ENCODE peak calls at places on chromosomes 12 and 14, in eight cellular contexts. One of them, this sample, is unnamed.

GRCh38 chr12:130514149-130514551 is 176.5 kb downstream of the PIWIL1 start:
- DNase-seq in GM23248: no peak
- DNase-seq in effector memory CD4-positive, alpha-beta T cell: no peak
- DNase-seq in transverse colon: no peak
- DNase-seq in suprapubic skin: no peak
- DNase-seq in adipocyte: no peak
- DNase-seq in kidney epithelial cell: no peak
- DNase-seq in CD8-positive, alpha-beta T cell: no peak
- DNase-seq in this sample: no peak

GRCh38 chr14:53093206-53093605 is 59.9 kb downstream of the DDHD1 start:
- DNase-seq in GM23248: peak; percentile 80
- DNase-seq in effector memory CD4-positive, alpha-beta T cell: no peak
- DNase-seq in transverse colon: no peak
- DNase-seq in suprapubic skin: no peak
- DNase-seq in adipocyte: peak; percentile 83
- DNase-seq in kidney epithelial cell: no peak
- DNase-seq in CD8-positive, alpha-beta T cell: no peak
- DNase-seq in this sample: no peak

GRCh38 chr12:119835068-119835467 is 42.1 kb downstream of the CIT start:
- DNase-seq in GM23248: peak; percentile 10
- DNase-seq in effector memory CD4-positive, alpha-beta T cell: no peak
- DNase-seq in transverse colon: no peak
- DNase-seq in suprapubic skin: no peak
- DNase-seq in adipocyte: no peak
- DNase-seq in kidney epithelial cell: no peak
- DNase-seq in CD8-positive, alpha-beta T cell: no peak
- DNase-seq in this sample: no peak

GRCh38 chr12:8644345-8645248 is 18.0 kb downstream of the MFAP5 start:
- DNase-seq in GM23248: peak; percentile 16
- DNase-seq in effector memory CD4-positive, alpha-beta T cell: peak; percentile 15
- DNase-seq in transverse colon: no peak
- DNase-seq in suprapubic skin: no peak
- DNase-seq in adipocyte: no peak
- DNase-seq in kidney epithelial cell: no peak
- DNase-seq in CD8-positive, alpha-beta T cell: peak; percentile 51
- DNase-seq in this sample: no peak

GRCh38 chr12:113582521-113583218 is 111.0 kb upstream of the LHX5 start:
- DNase-seq in GM23248: no peak
- DNase-seq in effector memory CD4-positive, alpha-beta T cell: no peak
- DNase-seq in transverse colon: no peak
- DNase-seq in suprapubic skin: no peak
- DNase-seq in adipocyte: no peak
- DNase-seq in kidney epithelial cell: no peak
- DNase-seq in CD8-positive, alpha-beta T cell: no peak
- DNase-seq in this sample: peak; percentile 13

GRCh38 chr14:89182326-89182725 is 234.7 kb downstream of the FOXN3 start:
- DNase-seq in GM23248: no peak
- DNase-seq in effector memory CD4-positive, alpha-beta T cell: no peak
- DNase-seq in transverse colon: no peak
- DNase-seq in suprapubic skin: no peak
- DNase-seq in adipocyte: no peak
- DNase-seq in kidney epithelial cell: no peak
- DNase-seq in CD8-positive, alpha-beta T cell: no peak
- DNase-seq in this sample: no peak

GRCh38 chr12:4044736-4045432 is 171.7 kb upstream of the PARP11 start:
- DNase-seq in GM23248: no peak
- DNase-seq in effector memory CD4-positive, alpha-beta T cell: no peak
- DNase-seq in transverse colon: no peak
- DNase-seq in suprapubic skin: no peak
- DNase-seq in adipocyte: no peak
- DNase-seq in kidney epithelial cell: no peak
- DNase-seq in CD8-positive, alpha-beta T cell: no peak
- DNase-seq in this sample: no peak

GRCh38 chr14:22978873-22979671 is 3.3 kb downstream of the AJUBA start:
- DNase-seq in GM23248: no peak
- DNase-seq in effector memory CD4-positive, alpha-beta T cell: no peak
- DNase-seq in transverse colon: no peak
- DNase-seq in suprapubic skin: peak; percentile 81
- DNase-seq in adipocyte: no peak
- DNase-seq in kidney epithelial cell: no peak
- DNase-seq in CD8-positive, alpha-beta T cell: no peak
- DNase-seq in this sample: no peak

GRCh38 chr14:51834218-51834617 is 26.2 kb upstream of the GNG2 start:
- DNase-seq in GM23248: no peak
- DNase-seq in effector memory CD4-positive, alpha-beta T cell: no peak
- DNase-seq in transverse colon: no peak
- DNase-seq in suprapubic skin: no peak
- DNase-seq in adipocyte: no peak
- DNase-seq in kidney epithelial cell: no peak
- DNase-seq in CD8-positive, alpha-beta T cell: no peak
- DNase-seq in this sample: no peak

GRCh38 chr14:22314183-22314820 is 274.7 kb downstream of the DAD1 start:
- DNase-seq in GM23248: peak; percentile 71
- DNase-seq in effector memory CD4-positive, alpha-beta T cell: no peak
- DNase-seq in transverse colon: no peak
- DNase-seq in suprapubic skin: no peak
- DNase-seq in adipocyte: peak; percentile 76
- DNase-seq in kidney epithelial cell: no peak
- DNase-seq in CD8-positive, alpha-beta T cell: no peak
- DNase-seq in this sample: no peak

GRCh38 chr14:99772371-99773283 is 20.6 kb upstream of the EML1 start:
- DNase-seq in GM23248: peak; percentile 76
- DNase-seq in effector memory CD4-positive, alpha-beta T cell: no peak
- DNase-seq in transverse colon: no peak
- DNase-seq in suprapubic skin: no peak
- DNase-seq in adipocyte: no peak
- DNase-seq in kidney epithelial cell: no peak
- DNase-seq in CD8-positive, alpha-beta T cell: no peak
- DNase-seq in this sample: peak; percentile 46

GRCh38 chr14:72715910-72716268 is 178.0 kb downstream of the DPF3 start:
- DNase-seq in GM23248: no peak
- DNase-seq in effector memory CD4-positive, alpha-beta T cell: no peak
- DNase-seq in transverse colon: no peak
- DNase-seq in suprapubic skin: no peak
- DNase-seq in adipocyte: no peak
- DNase-seq in kidney epithelial cell: no peak
- DNase-seq in CD8-positive, alpha-beta T cell: no peak
- DNase-seq in this sample: peak; percentile 44

GRCh38 chr14:53047302-53047701 is 96.5 kb upstream of the FERMT2 start:
- DNase-seq in GM23248: peak; percentile 8
- DNase-seq in effector memory CD4-positive, alpha-beta T cell: no peak
- DNase-seq in transverse colon: no peak
- DNase-seq in suprapubic skin: no peak
- DNase-seq in adipocyte: peak; percentile 64
- DNase-seq in kidney epithelial cell: no peak
- DNase-seq in CD8-positive, alpha-beta T cell: no peak
- DNase-seq in this sample: no peak

GRCh38 chr12:117853600-117853999 is 115.2 kb downstream of the KSR2 start:
- DNase-seq in GM23248: peak; percentile 15
- DNase-seq in effector memory CD4-positive, alpha-beta T cell: no peak
- DNase-seq in transverse colon: peak; percentile 44
- DNase-seq in suprapubic skin: no peak
- DNase-seq in adipocyte: no peak
- DNase-seq in kidney epithelial cell: peak; percentile 74
- DNase-seq in CD8-positive, alpha-beta T cell: no peak
- DNase-seq in this sample: no peak

GRCh38 chr12:2551514-2551913 is 243.3 kb upstream of the FKBP4 start:
- DNase-seq in GM23248: no peak
- DNase-seq in effector memory CD4-positive, alpha-beta T cell: no peak
- DNase-seq in transverse colon: no peak
- DNase-seq in suprapubic skin: no peak
- DNase-seq in adipocyte: no peak
- DNase-seq in kidney epithelial cell: no peak
- DNase-seq in CD8-positive, alpha-beta T cell: no peak
- DNase-seq in this sample: no peak

GRCh38 chr14:103404032-103404918 is 19.1 kb downstream of the MARK3 start:
- DNase-seq in GM23248: peak; percentile 65
- DNase-seq in effector memory CD4-positive, alpha-beta T cell: no peak
- DNase-seq in transverse colon: no peak
- DNase-seq in suprapubic skin: no peak
- DNase-seq in adipocyte: peak; percentile 68
- DNase-seq in kidney epithelial cell: no peak
- DNase-seq in CD8-positive, alpha-beta T cell: no peak
- DNase-seq in this sample: no peak

GRCh38 chr14:23068792-23069412 is 11.6 kb upstream of the CDH24 start:
- DNase-seq in GM23248: peak; percentile 92
- DNase-seq in effector memory CD4-positive, alpha-beta T cell: peak; percentile 57
- DNase-seq in transverse colon: peak; percentile 86
- DNase-seq in suprapubic skin: no peak
- DNase-seq in adipocyte: peak; percentile 96
- DNase-seq in kidney epithelial cell: peak; percentile 70
- DNase-seq in CD8-positive, alpha-beta T cell: peak; percentile 71
- DNase-seq in this sample: peak; percentile 60

GRCh38 chr12:98401427-98401826 is 114.0 kb upstream of the TMPO start:
- DNase-seq in GM23248: no peak
- DNase-seq in effector memory CD4-positive, alpha-beta T cell: no peak
- DNase-seq in transverse colon: no peak
- DNase-seq in suprapubic skin: no peak
- DNase-seq in adipocyte: no peak
- DNase-seq in kidney epithelial cell: peak; percentile 41
- DNase-seq in CD8-positive, alpha-beta T cell: no peak
- DNase-seq in this sample: no peak

GRCh38 chr12:106248849-106249371 is 1.1 kb upstream of the CKAP4 start:
- DNase-seq in GM23248: peak; percentile 90
- DNase-seq in effector memory CD4-positive, alpha-beta T cell: peak; percentile 21
- DNase-seq in transverse colon: peak; percentile 19
- DNase-seq in suprapubic skin: no peak
- DNase-seq in adipocyte: peak; percentile 77
- DNase-seq in kidney epithelial cell: no peak
- DNase-seq in CD8-positive, alpha-beta T cell: peak; percentile 29
- DNase-seq in this sample: no peak

DNA sequence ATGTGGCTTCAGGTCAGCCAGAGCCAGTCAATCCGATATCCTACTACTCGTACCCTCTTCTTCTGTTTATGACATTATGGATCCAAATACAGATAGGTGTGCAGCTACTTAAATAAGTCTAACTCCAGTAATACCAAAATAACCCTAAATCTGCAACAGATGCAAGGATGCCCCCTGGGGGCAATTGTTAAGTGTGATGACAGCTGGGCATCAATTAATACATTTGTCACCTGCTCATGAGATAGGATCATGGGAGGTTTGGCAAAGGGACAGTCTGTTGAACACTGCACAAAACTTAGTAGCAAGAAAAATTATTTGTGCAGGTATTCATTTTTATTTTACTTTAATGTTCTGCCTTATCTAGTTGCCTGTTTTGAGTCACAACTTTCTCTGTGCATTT is 83.2 kb downstream of the SLC38A6 start:
- DNase-seq in GM23248: no peak
- DNase-seq in effector memory CD4-positive, alpha-beta T cell: no peak
- DNase-seq in transverse colon: no peak
- DNase-seq in suprapubic skin: no peak
- DNase-seq in adipocyte: no peak
- DNase-seq in kidney epithelial cell: no peak
- DNase-seq in CD8-positive, alpha-beta T cell: no peak
- DNase-seq in this sample: no peak
- H3K4me3 ChIP-seq in GM23248: no peak overlapping the region
- H3K4me3 ChIP-seq in effector memory CD4-positive, alpha-beta T cell: no peak overlapping the region
- H3K4me3 ChIP-seq in transverse colon: no peak overlapping the region
- H3K4me3 ChIP-seq in suprapubic skin: no peak overlapping the region
- H3K4me3 ChIP-seq in adipocyte: no peak overlapping the region
- H3K4me3 ChIP-seq in kidney epithelial cell: no peak overlapping the region
- H3K4me3 ChIP-seq in CD8-positive, alpha-beta T cell: no peak overlapping the region
- H3K4me3 ChIP-seq in this sample: no peak overlapping the region

GRCh38 chr14:66140963-66141362 is 345.2 kb upstream of the CCDC196 start:
- DNase-seq in GM23248: no peak
- DNase-seq in effector memory CD4-positive, alpha-beta T cell: no peak
- DNase-seq in transverse colon: no peak
- DNase-seq in suprapubic skin: no peak
- DNase-seq in adipocyte: no peak
- DNase-seq in kidney epithelial cell: no peak
- DNase-seq in CD8-positive, alpha-beta T cell: no peak
- DNase-seq in this sample: no peak

GRCh38 chr14:66140213-66140918 is 345.8 kb upstream of the CCDC196 start:
- DNase-seq in GM23248: no peak
- DNase-seq in effector memory CD4-positive, alpha-beta T cell: no peak
- DNase-seq in transverse colon: no peak
- DNase-seq in suprapubic skin: no peak
- DNase-seq in adipocyte: no peak
- DNase-seq in kidney epithelial cell: no peak
- DNase-seq in CD8-positive, alpha-beta T cell: no peak
- DNase-seq in this sample: no peak

GRCh38 chr14:66141733-66142132 is 344.4 kb upstream of the CCDC196 start:
- DNase-seq in GM23248: no peak
- DNase-seq in effector memory CD4-positive, alpha-beta T cell: no peak
- DNase-seq in transverse colon: no peak
- DNase-seq in suprapubic skin: no peak
- DNase-seq in adipocyte: no peak
- DNase-seq in kidney epithelial cell: no peak
- DNase-seq in CD8-positive, alpha-beta T cell: no peak
- DNase-seq in this sample: no peak

GRCh38 chr14:66139432-66139831 is 346.7 kb upstream of the CCDC196 start:
- DNase-seq in GM23248: no peak
- DNase-seq in effector memory CD4-positive, alpha-beta T cell: no peak
- DNase-seq in transverse colon: no peak
- DNase-seq in suprapubic skin: no peak
- DNase-seq in adipocyte: no peak
- DNase-seq in kidney epithelial cell: no peak
- DNase-seq in CD8-positive, alpha-beta T cell: no peak
- DNase-seq in this sample: no peak

DNA sequence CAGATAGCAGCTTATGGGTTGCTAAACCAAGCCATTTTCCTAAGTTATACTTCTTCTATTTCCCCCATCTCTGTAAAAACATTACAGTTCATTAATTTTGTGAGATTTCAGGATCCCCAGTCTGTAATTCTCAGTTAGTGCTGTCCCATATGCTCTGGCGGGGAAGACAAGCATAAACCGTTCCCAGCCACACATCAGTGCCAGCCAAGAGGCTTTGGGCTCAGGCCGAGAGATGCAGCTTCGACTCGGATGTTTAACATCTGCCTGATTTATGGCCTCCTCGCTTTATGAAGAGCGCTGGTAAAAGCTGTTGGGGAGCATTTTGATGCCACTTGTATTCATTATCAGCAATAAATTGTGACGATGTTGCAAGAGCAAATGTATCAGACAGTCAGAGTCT is 349.1 kb upstream of the CCDC196 start:
- DNase-seq in GM23248: no peak
- DNase-seq in effector memory CD4-positive, alpha-beta T cell: no peak
- DNase-seq in transverse colon: no peak
- DNase-seq in suprapubic skin: no peak
- DNase-seq in adipocyte: no peak
- DNase-seq in kidney epithelial cell: no peak
- DNase-seq in CD8-positive, alpha-beta T cell: no peak
- DNase-seq in this sample: no peak
- H3K27me3 ChIP-seq in GM23248: peaks cover 7% of the 10 kb centered on the region
- H3K27me3 ChIP-seq in effector memory CD4-positive, alpha-beta T cell: no peaks in the 10 kb centered on the region
- H3K27me3 ChIP-seq in transverse colon: no peaks in the 10 kb centered on the region
- H3K27me3 ChIP-seq in suprapubic skin: no peaks in the 10 kb centered on the region
- H3K27me3 ChIP-seq in adipocyte: peaks cover 5% of the 10 kb centered on the region
- H3K27me3 ChIP-seq in kidney epithelial cell: no peaks in the 10 kb centered on the region
- H3K27me3 ChIP-seq in CD8-positive, alpha-beta T cell: no peaks in the 10 kb centered on the region
- H3K27me3 ChIP-seq in this sample: no peaks in the 10 kb centered on the region

GRCh38 chr12:67876305-67876915 is 112.8 kb upstream of the IFNG-AS1 start:
- DNase-seq in GM23248: no peak
- DNase-seq in effector memory CD4-positive, alpha-beta T cell: no peak
- DNase-seq in transverse colon: no peak
- DNase-seq in suprapubic skin: no peak
- DNase-seq in adipocyte: no peak
- DNase-seq in kidney epithelial cell: no peak
- DNase-seq in CD8-positive, alpha-beta T cell: no peak
- DNase-seq in this sample: no peak
- H3K4me3 ChIP-seq in GM23248: no peak overlapping the region
- H3K4me3 ChIP-seq in effector memory CD4-positive, alpha-beta T cell: no peak overlapping the region
- H3K4me3 ChIP-seq in transverse colon: no peak overlapping the region
- H3K4me3 ChIP-seq in suprapubic skin: no peak overlapping the region
- H3K4me3 ChIP-seq in adipocyte: no peak overlapping the region
- H3K4me3 ChIP-seq in kidney epithelial cell: no peak overlapping the region
- H3K4me3 ChIP-seq in CD8-positive, alpha-beta T cell: no peak overlapping the region
- H3K4me3 ChIP-seq in this sample: no peak overlapping the region

GRCh38 chr14:70186826-70187483 is 1.8 kb downstream of the SLC8A3 start:
- DNase-seq in GM23248: no peak
- DNase-seq in effector memory CD4-positive, alpha-beta T cell: no peak
- DNase-seq in transverse colon: peak; percentile 10
- DNase-seq in suprapubic skin: peak; percentile 64
- DNase-seq in adipocyte: no peak
- DNase-seq in kidney epithelial cell: no peak
- DNase-seq in CD8-positive, alpha-beta T cell: no peak
- DNase-seq in this sample: no peak
- H3K27me3 ChIP-seq in GM23248: peaks cover 26% of the 10 kb centered on the region
- H3K27me3 ChIP-seq in effector memory CD4-positive, alpha-beta T cell: peaks cover 6% of the 10 kb centered on the region
- H3K27me3 ChIP-seq in transverse colon: peaks cover 65% of the 10 kb centered on the region
- H3K27me3 ChIP-seq in suprapubic skin: peaks cover 43% of the 10 kb centered on the region
- H3K27me3 ChIP-seq in adipocyte: peaks cover 47% of the 10 kb centered on the region
- H3K27me3 ChIP-seq in kidney epithelial cell: peaks cover 15% of the 10 kb centered on the region
- H3K27me3 ChIP-seq in CD8-positive, alpha-beta T cell: peaks cover 16% of the 10 kb centered on the region
- H3K27me3 ChIP-seq in this sample: peaks cover 23% of the 10 kb centered on the region

This sample was measured in MG63.